ENCODE peak calls at places on chromosomes 5 and 9, in eight cellular contexts. F, G, D, X, N, Y, U and P are unnamed samples.

GRCh38 chr9:127418037-127418471 is 6.1 kb upstream of the ZNF79 start:
- DNase-seq in G (peak), F (peak), D (no peak), Y (no peak), U (no peak), X (no peak), N (no peak), P (no peak)

GRCh38 chr5:37738057-37738691 is 101.7 kb downstream of the GDNF start:
- DNase-seq in G (peak), Y (peak), D (peak), X (peak), N (peak), F (no peak), U (no peak), P (peak)

GRCh38 chr5:9380108-9380507 is 165.8 kb downstream of the SEMA5A start:
- DNase-seq in D (peak), Y (no peak), U (no peak), G (no peak), F (no peak), N (no peak), X (peak), P (no peak)

GRCh38 chr5:93570294-93571110 is 10.5 kb downstream of the NR2F1-AS1 start:
- DNase-seq in D (no peak), G (peak), X (no peak), N (no peak), F (no peak), U (no peak), Y (no peak), P (peak)

GRCh38 chr5:117623042-117623815 is 1048.6 kb upstream of the SEMA6A start:
- DNase-seq in N (no peak), U (no peak), Y (peak), F (no peak), G (no peak), D (peak), X (peak), P (peak)

GRCh38 chr9:130598188-130598587 is 18.8 kb downstream of the FUBP3 start:
- DNase-seq in X (no peak), N (no peak), U (no peak), F (no peak), D (no peak), G (no peak), Y (no peak), P (no peak)

GRCh38 chr9:89807682-89808075 is 202.9 kb downstream of the GADD45G start:
- DNase-seq in G (no peak), F (no peak), U (no peak), N (no peak), X (no peak), Y (no peak), D (no peak), P (no peak)

GRCh38 chr9:110351009-110351467 is 13.4 kb upstream of the TXNDC8 start:
- DNase-seq in X (peak), F (peak), Y (peak), N (peak), G (peak), U (no peak), D (peak), P (peak)

GRCh38 chr9:133604214-133604613 is 5.0 kb downstream of the FAM163B start:
- DNase-seq in G (peak), X (no peak), D (no peak), U (no peak), F (no peak), N (no peak), Y (no peak), P (no peak)

GRCh38 chr9:2570615-2571479 is 50.7 kb upstream of the VLDLR start:
- DNase-seq in Y (peak), G (peak), D (peak), X (peak), F (peak), N (peak), U (peak), P (peak)

GRCh38 chr9:108021311-108021710 is 531.7 kb upstream of the KLF4 start:
- DNase-seq in G (no peak), Y (no peak), X (no peak), U (no peak), N (no peak), D (no peak), F (no peak), P (no peak)

GRCh38 chr5:117454716-117455212 is 880.1 kb upstream of the SEMA6A start:
- DNase-seq in D (peak), G (peak), N (peak), Y (peak), X (peak), F (peak), U (peak), P (peak)

GRCh38 chr9:133420392-133420827 is 1.8 kb upstream of the ADAMTS13 start:
- DNase-seq in X (no peak), Y (no peak), G (no peak), U (no peak), F (no peak), D (no peak), N (no peak), P (no peak)

GRCh38 chr9:30519756-30520155 is 1864.7 kb upstream of the ACO1 start:
- DNase-seq in N (peak), D (no peak), X (peak), Y (no peak), F (no peak), U (no peak), G (no peak), P (peak)

GRCh38 chr5:150532996-150533395 is 25.1 kb downstream of the NDST1 start:
- DNase-seq in G (no peak), U (no peak), F (no peak), N (no peak), Y (no peak), X (no peak), D (no peak), P (no peak)

GRCh38 chr5:125484272-125485002 is 738.0 kb upstream of the ZNF608 start:
- DNase-seq in F (peak), U (peak), Y (peak), D (peak), N (peak), X (peak), G (peak), P (peak)

GRCh38 chr9:101618693-101619092 is 23.9 kb upstream of the PPP3R2 start:
- DNase-seq in D (no peak), U (no peak), F (no peak), G (no peak), N (no peak), X (no peak), Y (no peak), P (no peak)

GRCh38 chr9:134226221-134226930 is 62.0 kb upstream of the RNU6ATAC start:
- DNase-seq in F (peak), G (peak), N (peak), U (no peak), D (peak), X (no peak), Y (peak), P (no peak)

GRCh38 chr5:116939641-116940040 is 365.0 kb upstream of the SEMA6A start:
- DNase-seq in Y (no peak), X (no peak), N (no peak), G (no peak), D (no peak), F (no peak), U (no peak), P (no peak)

GRCh38 chr9:123481209-123481865 is 125.3 kb downstream of the CRB2 start:
- DNase-seq in U (no peak), G (no peak), Y (no peak), F (no peak), D (no peak), N (no peak), X (no peak), P (no peak)

GRCh38 chr9:125126019-125126746 is 17.1 kb downstream of the SCAI start:
- DNase-seq in N (peak), X (peak), F (no peak), U (peak), G (peak), D (peak), Y (peak), P (peak)

GRCh38 chr9:133701321-133701980 is 36.7 kb downstream of the SARDH start:
- DNase-seq in D (no peak), G (no peak), X (no peak), U (no peak), F (no peak), Y (no peak), N (no peak), P (no peak)

GRCh38 chr5:149024477-149024876 is 38.4 kb downstream of the SH3TC2 start:
- DNase-seq in N (peak), Y (peak), F (no peak), G (no peak), U (no peak), D (peak), X (no peak), P (peak)

GRCh38 chr9:134575103-134575816 is 66.3 kb upstream of the COL5A1 start:
- DNase-seq in U (no peak), X (no peak), D (no peak), N (no peak), G (no peak), Y (no peak), F (no peak), P (no peak)

GRCh38 chr5:42855386-42855785 is 43.7 kb upstream of the SELENOP start:
- DNase-seq in F (no peak), U (no peak), G (no peak), D (no peak), X (no peak), N (no peak), Y (no peak), P (no peak)

GRCh38 chr9:134371731-134372130 is 45.5 kb downstream of the RXRA start:
- DNase-seq in N (peak), Y (no peak), U (no peak), D (no peak), X (peak), G (peak), F (no peak), P (no peak)

GRCh38 chr9:137632432-137633161 is 13.8 kb downstream of the EHMT1 start:
- DNase-seq in D (peak), U (no peak), F (no peak), X (no peak), N (peak), G (no peak), Y (no peak), P (no peak)

GRCh38 chr5:60522299-60522915 is 177.6 kb downstream of the DEPDC1B start:
- DNase-seq in F (no peak), X (no peak), G (peak), Y (no peak), U (no peak), N (peak), D (peak), P (peak)

GRCh38 chr5:76810236-76810635 is 8.6 kb upstream of the F2RL1 start:
- DNase-seq in F (no peak), X (no peak), D (no peak), N (no peak), G (no peak), Y (no peak), U (no peak), P (no peak)

GRCh38 chr5:180868960-180869359 is 7.9 kb upstream of the ZFP62 start:
- DNase-seq in D (peak), U (peak), G (peak), X (peak), F (peak), Y (peak), N (peak), P (peak)

GRCh38 chr5:142324377-142324870 is 397 bp downstream of the SPRY4 start:
- DNase-seq in F (peak), G (no peak), N (peak), D (no peak), U (peak), Y (no peak), X (no peak), P (no peak)
- TF ChIP-seq CTCF in F (no peak), G (peak), N (no peak), D (peak), U (no peak), Y (peak), X (no peak), P (peak)

DNA sequence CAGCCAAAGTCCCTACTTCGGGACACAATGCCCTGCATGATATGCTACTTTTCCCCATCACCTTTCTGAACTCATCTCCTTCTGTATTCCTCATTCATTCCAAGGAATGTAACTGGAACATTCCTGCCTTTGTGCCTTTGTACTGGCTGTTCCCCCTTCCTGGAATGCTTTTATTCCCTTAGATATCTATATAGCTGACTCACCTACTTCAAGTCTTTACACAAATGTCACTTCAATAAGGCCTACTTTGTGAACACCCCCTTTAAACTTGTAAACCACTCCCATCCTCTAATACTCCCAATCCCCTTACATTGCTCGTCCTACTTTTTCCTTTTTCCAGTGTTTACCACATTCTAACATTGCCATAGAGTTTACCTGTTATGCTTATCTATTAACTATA is 2.4 kb downstream of the NOL6 start:
- DNase-seq in F (no peak), D (no peak), G (no peak), X (no peak), U (no peak), Y (no peak), N (no peak), P (no peak)
- H3K4me3 ChIP-seq in F (no peak), D (no peak), G (no peak), X (no peak), U (no peak), Y (no peak), N (no peak), P (no peak)

DNA sequence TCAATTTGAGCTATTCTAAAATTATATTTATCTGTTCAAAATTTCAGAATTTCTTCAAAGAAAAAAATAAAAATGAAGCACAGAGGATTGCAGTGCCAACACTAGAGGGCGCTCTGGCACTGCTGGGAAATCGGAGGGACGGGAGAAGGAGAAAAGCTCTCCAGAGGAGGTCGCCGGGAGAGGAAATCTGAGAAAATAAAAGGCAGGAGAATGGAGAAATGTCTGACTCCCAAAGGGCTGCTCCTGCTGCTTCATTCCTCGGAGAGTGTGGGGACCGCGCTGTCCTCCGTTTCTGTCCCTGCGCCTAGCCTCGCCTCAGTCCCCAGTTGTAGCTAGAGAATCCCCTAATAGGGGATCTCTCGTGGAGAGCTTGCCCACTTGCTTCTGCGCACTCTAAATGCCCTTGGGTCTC is 40.0 kb upstream of the ARSB start:
- DNase-seq in U (peak), F (peak), N (peak), Y (peak), G (peak), X (peak), D (peak), P (peak)
- TF ChIP-seq CTCF in U (peak), F (peak), N (peak), Y (peak), G (peak), X (peak), D (peak), P (peak)

GRCh38 chr5:73486119-73486899 is 11.9 kb upstream of the BTF3 start:
- DNase-seq in D (no peak), G (no peak), Y (no peak), N (no peak), U (no peak), X (no peak), F (no peak), P (no peak)
- H3K4me3 ChIP-seq in D (no peak), G (no peak), Y (no peak), N (no peak), U (no peak), X (no peak), F (no peak), P (no peak)

GRCh38 chr9:128484686-128485413 is 19.7 kb upstream of the GLE1 start:
- DNase-seq in U (no peak), N (no peak), X (no peak), D (no peak), G (no peak), F (no peak), Y (no peak), P (no peak)

GRCh38 chr9:128481561-128481960 is 23.0 kb upstream of the GLE1 start:
- DNase-seq in N (no peak), D (no peak), F (no peak), U (no peak), Y (no peak), X (no peak), G (no peak), P (no peak)

GRCh38 chr9:128485414-128485855 is 19.1 kb upstream of the GLE1 start:
- DNase-seq in Y (no peak), U (no peak), F (no peak), G (no peak), N (no peak), X (no peak), D (no peak), P (no peak)

GRCh38 chr9:128479262-128479661 is 23.5 kb downstream of the ODF2 start:
- DNase-seq in N (no peak), D (no peak), X (no peak), Y (no peak), F (no peak), G (no peak), U (no peak), P (no peak)

DNA sequence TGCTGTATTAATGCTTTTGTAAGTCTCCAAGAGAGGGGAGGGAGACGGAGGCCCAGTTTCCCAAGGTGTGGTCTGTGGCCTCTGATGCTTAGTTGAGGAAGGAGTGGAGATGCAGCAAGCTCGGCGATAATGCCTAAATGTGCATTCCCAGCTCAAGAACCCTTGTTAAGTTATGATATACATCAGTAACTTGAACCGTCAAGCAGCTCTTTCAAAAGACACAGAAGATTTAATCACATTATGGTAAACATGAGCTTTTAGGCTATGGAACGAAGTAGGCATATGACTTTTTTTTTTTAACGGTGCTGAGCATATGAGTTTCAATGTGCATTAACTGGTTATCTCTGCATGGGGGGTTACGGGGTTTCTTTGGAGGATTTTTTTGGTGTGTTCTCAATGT is 22.3 kb upstream of the GLE1 start:
- DNase-seq in F (no peak), G (no peak), D (no peak), X (no peak), U (no peak), Y (no peak), N (no peak), P (no peak)
- TF ChIP-seq CTCF in F (no peak), G (no peak), D (no peak), X (no peak), U (no peak), Y (no peak), N (no peak), P (no peak)

DNA sequence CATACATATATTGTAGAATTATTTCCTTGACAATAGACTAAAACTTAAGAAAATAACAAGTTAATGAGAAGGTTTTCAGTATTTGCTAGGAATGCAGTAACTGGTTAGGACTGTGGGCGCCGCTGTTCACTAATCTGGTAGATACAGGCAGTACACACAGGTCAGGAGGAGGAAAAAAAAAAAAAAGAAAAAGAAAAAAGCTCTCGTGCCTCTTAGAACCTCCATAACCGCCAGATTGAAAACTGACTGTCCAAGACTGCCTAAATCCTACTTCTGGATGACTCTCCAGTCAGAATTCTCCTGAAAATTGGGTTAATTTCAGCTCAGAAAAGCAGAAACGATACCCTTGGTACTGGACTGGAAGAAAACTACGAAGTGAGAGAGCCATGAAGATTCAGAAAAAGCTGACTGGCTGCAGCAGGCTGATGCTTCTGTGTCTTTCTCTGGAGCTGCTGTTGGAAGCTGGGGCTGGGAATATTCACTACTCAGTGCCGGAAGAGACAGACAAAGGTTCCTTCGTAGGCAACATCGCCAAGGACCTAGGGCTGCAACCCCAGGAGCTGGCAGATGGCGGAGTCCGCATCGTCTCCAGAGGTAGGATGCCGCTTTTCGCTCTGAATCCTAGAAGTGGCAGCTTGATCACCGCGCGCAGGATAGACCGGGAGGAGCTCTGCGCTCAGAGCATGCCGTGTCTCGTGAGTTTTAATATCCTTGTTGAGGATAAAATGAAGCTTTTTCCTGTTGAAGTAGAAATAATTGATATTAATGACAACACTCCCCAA is at the start of gene PCDHGA1:
- DNase-seq in N (peak), F (peak), U (no peak), X (peak), D (peak), Y (peak), G (peak), P (peak)
- H3K4me3 ChIP-seq in N (peak), F (peak), U (no peak), X (peak), D (peak), Y (peak), G (no peak), P (peak)